ENCODE peak calls at places on chromosomes 1 and 21, in nine cellular contexts. H, S, O, I, L, Y, R, J and M are unnamed samples.
A peak's percentile ranks its signal among the peaks of the same experiment; 100 is the strongest.

GRCh38 chr21:27423073-27423472 is 456.2 kb upstream of the ADAMTS5 start:
- DNase-seq in H (no peak), S (peak; percentile 95), O (no peak), I (peak; percentile 59), L (no peak), Y (peak; percentile 42), R (no peak), J (peak; percentile 36), M (peak; percentile 20)

GRCh38 chr1:31704261-31705079 is 653 bp upstream of the COL16A1 start:
- DNase-seq in H (no peak), S (no peak), O (no peak), I (no peak), L (no peak), Y (peak; percentile 76), R (no peak), J (peak; percentile 44), M (peak; percentile 31)

GRCh38 chr1:60857851-60858250 is 224.5 kb upstream of the NFIA start:
- DNase-seq in H (no peak), S (no peak), O (no peak), I (no peak), L (no peak), Y (no peak), R (no peak), J (no peak), M (no peak)

GRCh38 chr1:30413111-30413440 is 310.3 kb downstream of the MATN1 start:
- DNase-seq in H (no peak), S (no peak), O (no peak), I (no peak), L (no peak), Y (no peak), R (no peak), J (no peak), M (no peak)

GRCh38 chr1:183002797-183003594 is 20.2 kb upstream of the LAMC1 start:
- DNase-seq in H (no peak), S (no peak), O (no peak), I (peak; percentile 23), L (no peak), Y (no peak), R (no peak), J (no peak), M (no peak)

GRCh38 chr1:228465571-228466146 is 21.5 kb upstream of the RNF187 start:
- DNase-seq in H (no peak), S (no peak), O (peak; percentile 76), I (no peak), L (no peak), Y (no peak), R (peak; percentile 78), J (no peak), M (no peak)

GRCh38 chr1:12600880-12601633 is 17.0 kb downstream of the DHRS3 start:
- DNase-seq in H (no peak), S (peak; percentile 60), O (no peak), I (peak; percentile 38), L (peak; percentile 79), Y (peak; percentile 15), R (peak; percentile 57), J (peak; percentile 68), M (peak; percentile 67)

GRCh38 chr1:81432654-81433109 is 368.1 kb upstream of the ADGRL2 start:
- DNase-seq in H (no peak), S (no peak), O (no peak), I (no peak), L (no peak), Y (no peak), R (no peak), J (no peak), M (no peak)

GRCh38 chr1:29478879-29479278 is 242.6 kb downstream of the PTPRU start:
- DNase-seq in H (no peak), S (no peak), O (no peak), I (no peak), L (no peak), Y (no peak), R (no peak), J (no peak), M (no peak)

GRCh38 chr1:180842482-180842881 is 70.2 kb upstream of the KIAA1614 start:
- DNase-seq in H (no peak), S (no peak), O (no peak), I (no peak), L (no peak), Y (no peak), R (no peak), J (no peak), M (no peak)

GRCh38 chr1:9549955-9550546 is 10.8 kb downstream of the SLC25A33 start:
- DNase-seq in H (no peak), S (no peak), O (no peak), I (no peak), L (no peak), Y (no peak), R (no peak), J (no peak), M (no peak)

GRCh38 chr1:80533775-80534314 is 1266.9 kb upstream of the ADGRL2 start:
- DNase-seq in H (no peak), S (no peak), O (no peak), I (no peak), L (no peak), Y (peak; percentile 46), R (no peak), J (no peak), M (no peak)